ENCODE peak calls at places on chromosome 18, in nine cellular contexts. E is activated gamma-delta T cell treated with anti-CD3 and anti-CD28 coated beads, Interleukin-2, amount 50 U/mL, for 16 hours; X is kidney; L is B cell; K is NCI-H1105; R is stimulated activated CD8-positive, alpha-beta memory T cell treated with anti-CD3 and anti-CD28 coated beads, Interleukin-2, amount 100 ng/mL, for 1 hour; G is amniotic stem cell; B is MCF 10A; W is fibroblast of lung. M is an unnamed sample.

GRCh38 chr18:78501251-78501650 is 478.4 kb upstream of the SALL3 start:
- DNase-seq in E (no peak), X (no peak), L (no peak), K (no peak), R (no peak), G (no peak), B (no peak), W (no peak), M (no peak)

GRCh38 chr18:45715212-45715780 is 8.7 kb upstream of the SLC14A1 start:
- DNase-seq in E (no peak), X (no peak), L (no peak), K (no peak), R (no peak), G (no peak), B (peak; percentile 2), W (no peak), M (no peak)

GRCh38 chr18:32378705-32379104 is 92.0 kb downstream of the GAREM1 start:
- DNase-seq in E (no peak), X (no peak), L (no peak), K (no peak), R (no peak), G (no peak), B (peak; percentile 91), W (peak; percentile 49), M (peak; percentile 58)

GRCh38 chr18:73060666-73061270 is 193.0 kb upstream of the NETO1 start:
- DNase-seq in E (no peak), X (no peak), L (no peak), K (no peak), R (no peak), G (no peak), B (peak; percentile 36), W (peak; percentile 76), M (peak; percentile 7)

GRCh38 chr18:56286775-56287174 is 351.6 kb downstream of the TXNL1 start:
- DNase-seq in E (no peak), X (no peak), L (no peak), K (no peak), R (no peak), G (no peak), B (peak; percentile 32), W (peak; percentile 79), M (peak; percentile 20)

GRCh38 chr18:2515908-2516625 is 55.2 kb downstream of the METTL4 start:
- DNase-seq in E (no peak), X (no peak), L (no peak), K (no peak), R (no peak), G (peak; percentile 58), B (peak; percentile 92), W (peak; percentile 95), M (peak; percentile 89)

GRCh38 chr18:44602380-44602779 is 78.3 kb upstream of the SETBP1 start:
- DNase-seq in E (no peak), X (no peak), L (no peak), K (no peak), R (no peak), G (no peak), B (peak; percentile 83), W (peak; percentile 91), M (peak; percentile 47)

GRCh38 chr18:24771300-24771699 is 310.9 kb downstream of the HRH4 start:
- DNase-seq in E (no peak), X (no peak), L (no peak), K (no peak), R (no peak), G (no peak), B (no peak), W (no peak), M (no peak)

GRCh38 chr18:55079481-55080350 is 120.5 kb upstream of the CCDC68 start:
- DNase-seq in E (no peak), X (no peak), L (no peak), K (no peak), R (no peak), G (no peak), B (no peak), W (peak; percentile 67), M (no peak)

GRCh38 chr18:13548944-13549878 is 177.1 kb downstream of the FAM210A start:
- DNase-seq in E (no peak), X (no peak), L (peak; percentile 54), K (no peak), R (no peak), G (no peak), B (no peak), W (no peak), M (no peak)

GRCh38 chr18:69127844-69128486 is 272.7 kb upstream of the DOK6 start:
- DNase-seq in E (no peak), X (no peak), L (no peak), K (no peak), R (no peak), G (no peak), B (no peak), W (no peak), M (no peak)

GRCh38 chr18:44673256-44673950 is 7.3 kb upstream of the SETBP1 start:
- DNase-seq in E (no peak), X (no peak), L (no peak), K (no peak), R (no peak), G (no peak), B (no peak), W (no peak), M (no peak)

GRCh38 chr18:57803119-57803969 is at the start of gene ATP8B1:
- DNase-seq in E (no peak), X (peak; percentile 98), L (peak; percentile 59), K (peak; percentile 90), R (no peak), G (peak; percentile 31), B (peak; percentile 54), W (peak; percentile 79), M (no peak)

GRCh38 chr18:58669731-58670379 is 1.4 kb upstream of the MALT1 start:
- DNase-seq in E (no peak), X (no peak), L (no peak), K (peak; percentile 48), R (no peak), G (no peak), B (peak; percentile 92), W (peak; percentile 92), M (peak; percentile 20)

GRCh38 chr18:48475635-48476549 is 62.9 kb upstream of the CTIF start:
- DNase-seq in E (no peak), X (no peak), L (no peak), K (peak; percentile 59), R (no peak), G (peak; percentile 63), B (peak; percentile 71), W (peak; percentile 77), M (peak; percentile 81)

GRCh38 chr18:9736942-9737813 is 29.1 kb downstream of the RAB31 start:
- DNase-seq in E (no peak), X (no peak), L (no peak), K (peak; percentile 54), R (no peak), G (peak; percentile 8), B (no peak), W (peak; percentile 75), M (no peak)

GRCh38 chr18:68915066-68915465 is 117.2 kb downstream of the CCDC102B start:
- DNase-seq in E (no peak), X (no peak), L (no peak), K (no peak), R (no peak), G (no peak), B (no peak), W (no peak), M (no peak)

GRCh38 chr18:34965511-34965910 is 75.7 kb upstream of the MAPRE2 start:
- DNase-seq in E (no peak), X (no peak), L (no peak), K (no peak), R (no peak), G (no peak), B (no peak), W (no peak), M (no peak)

GRCh38 chr18:25164837-25165791 is 186.9 kb downstream of the ZNF521 start:
- DNase-seq in E (no peak), X (no peak), L (peak; percentile 10), K (no peak), R (no peak), G (no peak), B (no peak), W (peak; percentile 78), M (peak; percentile 27)

GRCh38 chr18:21725201-21725600 is 15.4 kb upstream of the MIB1 start:
- DNase-seq in E (no peak), X (no peak), L (no peak), K (no peak), R (no peak), G (no peak), B (no peak), W (no peak), M (no peak)